ENCODE peak calls at places on chromosomes 13 and 19, in eight cellular contexts. L is aorta, C is stomach, P is neural progenitor cell, D is endodermal cell, G is psoas muscle, Y is A673, J is spleen. T is an unnamed sample.

GRCh38 chr13:109336730-109337129 is 449.7 kb downstream of the IRS2 start:
- DNase-seq in L (no peak), G (no peak), Y (no peak), J (no peak), P (no peak), C (no peak), D (no peak), T (no peak)

GRCh38 chr13:73335938-73336337 is 277.1 kb downstream of the KLF5 start:
- DNase-seq in D (no peak), L (no peak), C (no peak), P (no peak), G (no peak), J (no peak), Y (no peak), T (no peak)

GRCh38 chr13:26976336-26976735 is 195.3 kb downstream of the USP12 start:
- DNase-seq in J (no peak), G (no peak), Y (no peak), P (no peak), C (no peak), D (no peak), L (no peak), T (no peak)

GRCh38 chr13:90154311-90154960 is 1193.1 kb upstream of the MIR17HG start:
- DNase-seq in D (no peak), G (no peak), C (no peak), L (no peak), P (no peak), Y (peak), J (no peak), T (no peak)

GRCh38 chr19:46181386-46181774 is 33.3 kb downstream of the IGFL2 start:
- DNase-seq in Y (peak), G (no peak), L (no peak), P (no peak), D (peak), C (no peak), J (no peak), T (no peak)

GRCh38 chr13:28059214-28059613 is 41.2 kb downstream of the FLT3 start:
- DNase-seq in D (peak), Y (peak), P (peak), J (no peak), L (no peak), C (peak), G (no peak), T (no peak)

GRCh38 chr19:5448374-5448773 is 6.8 kb upstream of the ZNRF4 start:
- DNase-seq in J (no peak), Y (no peak), L (no peak), C (peak), D (no peak), G (no peak), P (no peak), T (no peak)

GRCh38 chr19:4343056-4343844 is at the start of gene MPND:
- DNase-seq in J (peak), C (peak), L (peak), D (peak), P (peak), G (peak), Y (peak), T (peak)

GRCh38 chr13:113646921-113647340 is 11.1 kb downstream of the ATP4B start:
- DNase-seq in P (no peak), Y (no peak), G (peak), C (peak), D (no peak), L (peak), J (peak), T (peak)

GRCh38 chr19:19489804-19490204 is 25.5 kb downstream of the TSSK6 start:
- DNase-seq in D (peak), L (no peak), G (peak), Y (no peak), P (peak), C (peak), J (no peak), T (no peak)

GRCh38 chr13:102675115-102675514 is 19.7 kb downstream of the METTL21C start:
- DNase-seq in L (no peak), Y (no peak), D (no peak), C (no peak), J (no peak), G (no peak), P (no peak), T (no peak)

GRCh38 chr19:22286151-22286810 is at the start of gene ZNF729:
- DNase-seq in C (no peak), P (no peak), D (no peak), G (no peak), Y (no peak), L (no peak), J (no peak), T (peak)

GRCh38 chr19:45187421-45188100 is 9.0 kb downstream of the BLOC1S3 start:
- DNase-seq in J (no peak), D (peak), C (no peak), P (peak), L (no peak), G (no peak), Y (peak), T (no peak)

GRCh38 chr19:4638330-4638729 is 986 bp upstream of the TNFAIP8L1 start:
- DNase-seq in J (peak), G (peak), P (no peak), C (no peak), L (no peak), D (no peak), Y (no peak), T (peak)

GRCh38 chr13:31913459-31913858 is 118.1 kb upstream of the FRY start:
- DNase-seq in L (no peak), D (no peak), Y (no peak), G (no peak), C (no peak), P (no peak), J (no peak), T (no peak)

GRCh38 chr13:48403151-48403631 is 9.7 kb downstream of the LPAR6 start:
- DNase-seq in J (no peak), D (no peak), L (no peak), P (no peak), G (no peak), Y (peak), C (no peak), T (no peak)

GRCh38 chr19:53849237-53849676 is 18.4 kb upstream of the MYADM start:
- DNase-seq in C (no peak), Y (peak), D (no peak), J (no peak), P (no peak), G (no peak), L (no peak), T (peak)

GRCh38 chr13:49185264-49185663 is 34.9 kb upstream of the MLNR start:
- DNase-seq in D (no peak), J (no peak), G (no peak), P (no peak), Y (no peak), C (no peak), L (no peak), T (no peak)

GRCh38 chr19:2171349-2172145 is 7.8 kb downstream of the DOT1L start:
- DNase-seq in G (no peak), C (peak), J (peak), Y (no peak), D (peak), L (no peak), P (peak), T (peak)

GRCh38 chr13:35164324-35164932 is 222.4 kb downstream of the NBEA start:
- DNase-seq in G (no peak), P (peak), Y (peak), D (no peak), J (no peak), L (no peak), C (no peak), T (no peak)

GRCh38 chr13:30364133-30364532 is 56.8 kb upstream of the KATNAL1 start:
- DNase-seq in Y (no peak), J (no peak), C (no peak), L (no peak), D (no peak), G (no peak), P (no peak), T (no peak)

GRCh38 chr13:42363941-42364612 is 92.1 kb downstream of the AKAP11 start:
- DNase-seq in D (peak), P (no peak), Y (peak), J (no peak), G (no peak), C (no peak), L (no peak), T (no peak)

GRCh38 chr13:60009300-60010248 is 154.2 kb downstream of the DIAPH3 start:
- DNase-seq in Y (no peak), P (no peak), G (no peak), L (no peak), J (no peak), C (peak), D (no peak), T (no peak)

GRCh38 chr13:46683879-46684278 is 113.1 kb downstream of the ESD start:
- DNase-seq in C (no peak), J (no peak), G (no peak), D (no peak), L (no peak), Y (no peak), P (no peak), T (no peak)

GRCh38 chr13:44470623-44471562 is 97.3 kb downstream of the SERP2 start:
- DNase-seq in P (peak), J (no peak), L (no peak), C (no peak), D (no peak), Y (peak), G (no peak), T (no peak)

GRCh38 chr13:73001971-73002370 is 56.8 kb upstream of the KLF5 start:
- DNase-seq in J (no peak), D (no peak), C (no peak), L (no peak), G (no peak), P (no peak), Y (no peak), T (no peak)

GRCh38 chr19:31511098-31511497 is 161.9 kb upstream of the TSHZ3 start:
- DNase-seq in D (no peak), P (no peak), C (no peak), L (no peak), J (no peak), Y (no peak), G (no peak), T (no peak)

GRCh38 chr13:21686761-21687391 is 16.0 kb downstream of the FGF9 start:
- DNase-seq in J (no peak), Y (no peak), L (no peak), C (no peak), G (no peak), D (no peak), P (no peak), T (no peak)

GRCh38 chr13:33256148-33256547 is 29.4 kb downstream of the STARD13 start:
- DNase-seq in C (no peak), P (no peak), Y (no peak), L (no peak), D (no peak), J (no peak), G (no peak), T (no peak)

GRCh38 chr13:25286308-25286968 is 850 bp downstream of the MTMR6 start:
- DNase-seq in J (no peak), G (no peak), Y (peak), P (peak), C (no peak), D (peak), L (peak), T (peak)

GRCh38 chr19:1850809-1851544 is 2.7 kb upstream of the REXO1 start:
- DNase-seq in P (no peak), Y (no peak), G (no peak), J (peak), L (no peak), C (no peak), D (peak), T (no peak)

GRCh38 chr13:44425041-44425814 is 51.6 kb downstream of the SERP2 start:
- DNase-seq in G (no peak), C (no peak), P (no peak), L (no peak), J (no peak), D (peak), Y (no peak), T (no peak)

GRCh38 chr13:110436786-110437370 is 124.6 kb downstream of the RAB20 start:
- DNase-seq in G (no peak), C (no peak), J (no peak), P (no peak), Y (no peak), L (no peak), D (no peak), T (no peak)

GRCh38 chr19:55247621-55248099 is 11.2 kb downstream of the PPP6R1 start:
- DNase-seq in D (no peak), L (peak), P (no peak), J (peak), Y (no peak), C (no peak), G (peak), T (peak)

GRCh38 chr19:49017666-49018351 is 918 bp upstream of the LHB start:
- DNase-seq in P (peak), Y (peak), C (peak), D (peak), J (peak), L (peak), G (peak), T (peak)
- H3K27ac ChIP-seq in P (no peak), Y (no peak), C (no peak), D (no peak), J (peak), L (no peak), G (no peak), T (no peak)

GRCh38 chr19:37669336-37669963 is 14.2 kb upstream of the ZFP30 start:
- DNase-seq in Y (no peak), P (no peak), G (no peak), J (no peak), C (no peak), L (no peak), D (no peak), T (no peak)
- H3K27ac ChIP-seq in Y (no peak), P (no peak), G (no peak), J (no peak), C (no peak), L (no peak), D (no peak), T (no peak)

DNA sequence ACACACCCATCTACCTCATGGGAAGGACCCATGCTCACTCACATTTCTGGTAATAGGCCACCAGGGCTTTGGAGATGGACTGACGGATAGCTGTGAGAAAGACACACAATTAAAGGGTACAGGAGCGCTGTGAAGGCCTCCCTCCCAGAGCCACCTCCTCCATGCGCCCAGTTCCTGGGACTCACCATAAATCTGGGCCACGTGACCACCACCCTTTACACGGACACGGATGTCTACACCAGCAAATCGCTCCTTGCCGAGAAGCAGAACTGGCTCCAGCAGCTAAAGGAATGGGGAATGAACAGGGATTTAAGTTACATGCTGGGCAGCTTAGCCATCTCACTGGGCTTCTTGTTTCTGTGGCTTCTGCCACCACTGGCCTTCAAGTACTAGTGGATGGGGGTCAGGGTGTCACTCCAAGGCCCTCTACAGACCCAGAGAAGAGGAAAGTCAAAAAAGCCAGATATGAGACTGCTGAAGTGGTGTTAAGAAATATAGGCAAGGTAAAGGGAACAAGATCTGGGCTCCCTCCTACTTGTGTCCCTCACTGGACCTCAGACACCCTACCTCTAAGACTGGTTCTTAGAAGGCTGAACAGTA is 2.2 kb downstream of the RPS16 start:
- DNase-seq in D (no peak), C (no peak), Y (no peak), L (no peak), G (no peak), J (peak), P (no peak), T (peak)
- H3K27ac ChIP-seq in D (no peak), C (peak), Y (peak), L (no peak), G (peak), J (no peak), P (no peak), T (peak)

GRCh38 chr19:51798127-51798526 is 3.2 kb downstream of the FPR3 start:
- DNase-seq in P (no peak), D (no peak), L (no peak), C (no peak), Y (no peak), J (no peak), G (no peak), T (no peak)
- H3K27ac ChIP-seq in P (no peak), D (no peak), L (no peak), C (no peak), Y (no peak), J (no peak), G (no peak), T (peak)

GRCh38 chr19:39934584-39935233 is at the start of gene FCGBP:
- DNase-seq in D (no peak), J (no peak), P (no peak), G (no peak), Y (no peak), L (no peak), C (peak), T (no peak)

GRCh38 chr19:39935262-39935661 is 828 bp upstream of the FCGBP start:
- DNase-seq in G (no peak), J (no peak), Y (no peak), P (no peak), C (no peak), D (no peak), L (no peak), T (no peak)

GRCh38 chr19:39936622-39937021 is 2.2 kb upstream of the FCGBP start:
- DNase-seq in P (no peak), C (no peak), J (no peak), G (no peak), L (no peak), D (peak), Y (no peak), T (no peak)

GRCh38 chr19:39937094-39937493 is 2.7 kb upstream of the FCGBP start:
- DNase-seq in L (no peak), C (no peak), P (no peak), D (no peak), G (no peak), Y (no peak), J (no peak), T (no peak)

GRCh38 chr19:39936020-39936419 is 1.6 kb upstream of the FCGBP start:
- DNase-seq in G (no peak), C (peak), D (no peak), L (no peak), Y (no peak), J (no peak), P (no peak), T (no peak)
- H3K27ac ChIP-seq in G (no peak), C (peak), D (no peak), L (no peak), Y (peak), J (no peak), P (no peak), T (no peak)

DNA sequence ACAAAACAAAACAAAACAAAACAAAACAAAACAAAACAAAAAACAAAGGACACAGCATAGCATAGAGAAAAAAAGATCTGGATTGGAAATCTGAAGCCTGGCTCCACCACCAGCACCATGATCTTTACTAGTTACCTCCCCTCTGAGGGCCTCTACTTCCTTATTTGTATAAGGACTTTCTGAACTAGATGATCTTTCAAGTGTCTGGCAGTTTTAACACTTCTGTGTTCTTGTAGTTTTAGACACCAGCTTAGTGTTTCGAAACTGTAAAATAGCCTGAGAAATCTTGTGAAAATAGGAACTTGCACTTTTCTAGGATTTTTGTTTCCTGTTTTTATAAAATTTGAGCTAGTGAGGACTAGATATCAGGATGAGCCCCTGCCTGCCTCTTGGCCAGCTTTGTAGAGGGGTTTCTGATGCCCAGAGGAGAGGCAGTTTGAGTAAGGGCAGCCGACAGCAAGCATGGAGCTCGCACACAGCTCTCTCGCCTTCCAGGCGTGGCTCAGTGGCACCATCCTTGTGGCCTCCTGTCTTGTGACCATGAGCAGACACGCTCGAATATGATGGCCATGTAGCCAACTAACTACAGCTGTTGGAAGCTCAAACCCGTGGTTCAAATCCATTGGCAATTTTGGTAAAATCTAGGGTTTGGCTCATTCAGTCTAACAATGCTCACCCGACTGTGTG is 319.0 kb downstream of the KCNRG start:
- DNase-seq in Y (no peak), G (no peak), C (no peak), D (no peak), J (no peak), L (no peak), P (no peak), T (no peak)
- H3K27ac ChIP-seq in Y (no peak), G (no peak), C (no peak), D (no peak), J (no peak), L (no peak), P (no peak), T (peak)

DNA sequence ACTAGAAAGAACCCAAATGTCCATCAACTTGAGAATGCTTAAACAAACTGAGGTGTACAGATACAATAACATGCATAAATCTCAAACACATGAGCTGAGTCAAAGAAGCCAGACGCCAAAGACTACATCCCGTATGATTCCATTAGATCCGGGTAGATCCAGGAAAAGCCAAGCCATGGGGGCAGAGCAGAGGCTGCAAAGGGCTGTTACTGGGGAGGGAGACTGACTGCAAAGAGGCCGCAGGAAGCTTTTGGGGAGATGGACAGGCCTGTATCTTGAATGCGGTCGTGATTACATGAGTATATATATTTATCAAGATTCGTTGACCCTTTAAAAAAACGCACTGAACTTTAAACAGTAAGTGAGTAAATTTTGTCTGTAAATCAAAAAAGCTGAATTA is 28.7 kb downstream of the GGACT start:
- DNase-seq in J (no peak), G (no peak), C (no peak), L (no peak), P (no peak), Y (no peak), D (peak), T (no peak)
- H3K27ac ChIP-seq in J (no peak), G (no peak), C (no peak), L (no peak), P (no peak), Y (no peak), D (no peak), T (no peak)

DNA sequence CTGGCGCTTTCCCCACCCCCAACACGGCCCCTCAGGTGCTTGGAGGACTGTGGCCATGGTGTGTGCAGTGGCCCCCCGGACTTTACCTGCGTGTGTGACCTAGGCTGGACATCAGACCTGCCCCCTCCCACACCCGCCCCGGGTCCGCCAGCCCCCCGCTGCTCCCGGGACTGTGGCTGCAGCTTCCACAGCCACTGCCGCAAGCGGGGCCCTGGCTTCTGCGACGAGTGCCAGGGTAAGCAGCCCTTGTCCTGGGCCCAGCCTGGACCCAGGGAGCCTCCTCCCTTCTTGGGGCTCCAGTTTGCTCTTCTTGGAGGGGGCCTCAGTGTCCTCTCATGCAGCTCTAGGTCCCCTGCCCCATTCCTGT is 27.4 kb downstream of the MEGF8 start:
- DNase-seq in P (no peak), G (no peak), L (no peak), C (no peak), D (no peak), J (no peak), Y (no peak), T (no peak)
- H3K27ac ChIP-seq in P (no peak), G (no peak), L (no peak), C (no peak), D (peak), J (no peak), Y (no peak), T (no peak)

GRCh38 chr13:23703241-23703640 is 133.0 kb downstream of the TNFRSF19 start:
- DNase-seq in L (no peak), G (no peak), Y (no peak), P (no peak), C (no peak), D (no peak), J (no peak), T (no peak)
- H3K27ac ChIP-seq in L (no peak), G (no peak), Y (no peak), P (no peak), C (no peak), D (no peak), J (no peak), T (peak)

T was measured in heart left ventricle.